ENCODE peak calls at places on chromosomes 6 and 20, in seven cellular contexts. U, S, X, R, K, P and B are unnamed samples.

GRCh38 chr20:49039854-49040253 is 6.3 kb upstream of the CSE1L start:
- DNase-seq in R (no peak), X (no peak), U (no peak), K (no peak), P (no peak), S (no peak), B (no peak)

GRCh38 chr20:17969884-17970409 is 1.1 kb downstream of the MGME1 start:
- DNase-seq in P (no peak), K (peak), X (no peak), R (peak), S (peak), U (peak), B (no peak)

GRCh38 chr6:41164551-41164950 is 1.6 kb upstream of the TREM2 start:
- DNase-seq in P (no peak), S (no peak), K (no peak), X (no peak), U (no peak), R (no peak), B (no peak)

GRCh38 chr6:108200631-108201030 is 34.8 kb downstream of the NR2E1 start:
- DNase-seq in P (peak), U (peak), X (peak), K (peak), S (peak), R (peak), B (no peak)

GRCh38 chr6:43768983-43769525 is 957 bp upstream of the VEGFA start:
- DNase-seq in S (peak), K (no peak), U (peak), R (peak), P (no peak), X (no peak), B (no peak)

GRCh38 chr6:42368156-42368555 is 83.6 kb downstream of the TRERF1 start:
- DNase-seq in X (no peak), K (no peak), U (no peak), S (no peak), R (peak), P (no peak), B (no peak)

GRCh38 chr20:24109008-24109407 is 120.4 kb upstream of the GGTLC1 start:
- DNase-seq in R (no peak), S (no peak), U (no peak), K (no peak), X (no peak), P (no peak), B (no peak)

GRCh38 chr20:62365814-62366369 is 1.2 kb downstream of the LAMA5 start:
- DNase-seq in U (no peak), K (peak), P (peak), X (peak), R (no peak), S (no peak), B (no peak)

GRCh38 chr6:6604015-6604414 is 15.5 kb downstream of the LY86 start:
- DNase-seq in P (no peak), K (no peak), X (no peak), R (no peak), S (no peak), U (no peak), B (no peak)

GRCh38 chr6:82397962-82398692 is 34.5 kb downstream of the TPBG start:
- DNase-seq in P (no peak), X (peak), S (no peak), U (peak), K (peak), R (peak), B (no peak)

GRCh38 chr6:31293343-31293742 is 21.5 kb upstream of the HLA-C start:
- DNase-seq in U (peak), S (peak), R (peak), K (peak), X (no peak), P (peak), B (peak)

GRCh38 chr6:1885576-1886003 is 275.9 kb downstream of the FOXC1 start:
- DNase-seq in X (no peak), S (peak), U (no peak), K (no peak), R (no peak), P (no peak), B (no peak)

GRCh38 chr6:77650098-77650663 is 2.7 kb upstream of the MEI4 start:
- DNase-seq in X (no peak), R (no peak), S (no peak), U (no peak), K (no peak), P (peak), B (peak)

GRCh38 chr6:14371530-14371929 is 254.0 kb downstream of the CD83 start:
- DNase-seq in X (no peak), S (no peak), P (no peak), K (no peak), R (no peak), U (no peak), B (no peak)

GRCh38 chr6:117344444-117345291 is 79.3 kb downstream of the VGLL2 start:
- DNase-seq in X (no peak), U (no peak), S (no peak), K (no peak), P (no peak), R (no peak), B (no peak)

GRCh38 chr6:41602864-41603608 is 35.2 kb upstream of the MDFI start:
- DNase-seq in S (peak), K (peak), X (peak), R (peak), U (peak), P (peak), B (peak)

GRCh38 chr6:166257911-166258318 is 50.3 kb downstream of the PRR18 start:
- DNase-seq in U (no peak), R (no peak), P (no peak), S (no peak), K (no peak), X (no peak), B (no peak)

GRCh38 chr6:112302154-112302553 is 45.0 kb upstream of the RFPL4B start:
- DNase-seq in R (no peak), X (no peak), P (no peak), S (no peak), U (no peak), K (no peak), B (no peak)

GRCh38 chr20:4160761-4161305 is 145.5 kb upstream of the RNF24 start:
- DNase-seq in R (no peak), K (no peak), S (peak), X (no peak), U (no peak), P (no peak), B (no peak)

GRCh38 chr6:50555982-50556381 is 157.3 kb upstream of the TFAP2D start:
- DNase-seq in U (no peak), S (no peak), K (no peak), P (no peak), R (no peak), X (no peak), B (no peak)

GRCh38 chr20:14055127-14055742 is 59.9 kb downstream of the MACROD2 start:
- DNase-seq in R (peak), S (peak), X (peak), P (peak), K (peak), U (peak), B (no peak)

GRCh38 chr20:50092436-50092835 is 20.5 kb downstream of the UBE2V1 start:
- DNase-seq in U (no peak), X (no peak), P (no peak), R (peak), K (no peak), S (no peak), B (no peak)

GRCh38 chr20:58765795-58766194 is 73.2 kb downstream of the NPEPL1 start:
- DNase-seq in P (no peak), K (no peak), R (no peak), X (no peak), S (no peak), U (no peak), B (no peak)

GRCh38 chr20:53711333-53712211 is 117.9 kb upstream of the ZNF217 start:
- DNase-seq in X (no peak), R (no peak), U (no peak), S (no peak), K (no peak), P (peak), B (no peak)

GRCh38 chr6:35435075-35435837 is 16.9 kb upstream of the FANCE start:
- DNase-seq in S (no peak), P (no peak), U (no peak), K (no peak), X (no peak), R (no peak), B (no peak)

GRCh38 chr6:16136536-16137450 is 7.9 kb downstream of the MYLIP start:
- DNase-seq in P (peak), S (peak), U (peak), X (peak), R (peak), K (peak), B (no peak)

GRCh38 chr6:21527731-21528130 is 65.8 kb upstream of the SOX4 start:
- DNase-seq in K (no peak), X (no peak), R (no peak), P (no peak), U (no peak), S (no peak), B (no peak)

GRCh38 chr6:21526974-21527373 is 66.6 kb upstream of the SOX4 start:
- DNase-seq in R (no peak), P (no peak), K (no peak), X (no peak), U (no peak), S (no peak), B (no peak)

GRCh38 chr6:21523652-21524051 is 69.9 kb upstream of the SOX4 start:
- DNase-seq in S (no peak), K (no peak), P (no peak), X (no peak), U (no peak), R (no peak), B (no peak)

GRCh38 chr6:21522007-21522758 is 71.4 kb upstream of the SOX4 start:
- DNase-seq in K (no peak), U (no peak), R (no peak), P (no peak), X (no peak), S (no peak), B (no peak)

DNA sequence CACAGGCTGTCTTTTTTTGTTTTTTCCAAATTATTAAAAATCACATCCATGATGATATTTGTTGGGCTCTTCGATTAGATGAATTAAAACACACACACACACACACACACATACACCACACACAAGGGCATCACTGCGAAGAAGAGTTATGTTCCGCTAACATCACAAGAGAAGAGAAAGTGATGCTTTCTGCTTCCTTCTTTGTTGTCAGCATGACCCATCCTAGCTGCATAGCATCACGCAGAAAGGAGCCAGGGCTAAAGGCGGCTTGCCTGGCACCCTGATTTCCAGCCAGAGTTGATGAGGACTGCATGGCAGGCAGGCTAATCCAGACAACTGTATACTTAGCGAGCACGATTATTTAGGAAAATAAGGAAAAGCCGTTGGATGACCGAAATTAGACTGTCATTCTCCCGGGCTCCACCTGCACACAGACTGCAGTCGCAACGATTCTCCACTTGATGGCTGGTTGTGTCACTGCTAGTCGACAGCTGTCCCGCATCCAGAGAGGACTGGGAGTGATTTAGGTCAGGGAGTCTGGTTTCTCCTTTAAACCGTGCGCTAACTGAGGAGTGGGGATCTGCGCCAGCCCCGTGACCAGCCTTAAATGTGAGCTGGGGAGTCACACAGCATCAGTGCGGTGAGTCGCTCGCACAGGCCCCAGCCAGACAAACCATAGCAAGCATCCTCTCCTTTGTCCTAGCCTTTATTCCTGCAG is 70.6 kb upstream of the SOX4 start:
- DNase-seq in R (no peak), K (no peak), P (no peak), X (peak), S (no peak), U (no peak), B (no peak)
- TF ChIP-seq CTCF in R (no peak), K (no peak), P (no peak), X (no peak), S (peak), U (no peak), B (peak)

DNA sequence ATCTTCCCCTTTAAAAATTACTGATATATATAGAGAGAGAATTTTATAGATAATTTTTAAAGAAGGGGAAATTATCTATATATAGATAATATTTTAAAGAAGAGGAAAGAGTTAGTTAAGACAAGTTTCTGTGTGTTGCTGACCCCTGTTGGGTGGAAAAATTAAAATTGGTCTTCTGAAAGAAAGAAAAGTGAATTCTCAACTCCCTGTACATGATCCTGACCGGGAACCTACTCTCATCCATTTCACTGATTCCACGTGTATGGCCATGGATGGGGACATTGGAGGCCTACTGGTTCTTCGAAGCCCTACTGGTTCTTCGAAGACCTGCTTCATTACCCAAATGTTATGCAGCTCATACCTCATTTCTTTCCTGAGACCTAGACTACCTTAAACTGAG is 53.0 kb upstream of the TCF21 start:
- DNase-seq in K (no peak), R (peak), P (no peak), X (peak), U (no peak), S (peak), B (no peak)
- TF ChIP-seq CTCF in K (no peak), R (peak), P (no peak), X (no peak), U (peak), S (peak), B (no peak)

GRCh38 chr20:63497138-63497945 is 1.5 kb downstream of the EEF1A2 start:
- DNase-seq in P (no peak), S (no peak), R (no peak), U (no peak), K (no peak), X (no peak), B (peak)

GRCh38 chr20:63495771-63496403 is 3.0 kb downstream of the EEF1A2 start:
- DNase-seq in R (peak), K (peak), P (peak), U (peak), S (no peak), X (peak), B (peak)

GRCh38 chr20:63495167-63495720 is 3.6 kb downstream of the EEF1A2 start:
- DNase-seq in X (no peak), K (no peak), S (no peak), R (no peak), U (no peak), P (no peak), B (peak)

GRCh38 chr20:63497946-63498935 is 642 bp downstream of the EEF1A2 start:
- DNase-seq in K (peak), U (peak), R (no peak), P (peak), X (peak), S (peak), B (peak)

GRCh38 chr20:63496404-63497120 is 2.3 kb downstream of the EEF1A2 start:
- DNase-seq in S (no peak), R (no peak), K (no peak), X (no peak), P (no peak), U (no peak), B (peak)
- TF ChIP-seq CTCF in S (no peak), R (no peak), K (no peak), X (peak), P (peak), U (no peak), B (peak)

GRCh38 chr6:158797331-158798202 is 21.6 kb downstream of the EZR start:
- DNase-seq in P (no peak), S (peak), K (no peak), R (peak), U (peak), X (no peak), B (no peak)

GRCh38 chr6:158796353-158796752 is 22.8 kb downstream of the EZR start:
- DNase-seq in U (no peak), R (no peak), X (no peak), P (no peak), K (no peak), S (no peak), B (no peak)

GRCh38 chr6:158789115-158789917 is 29.9 kb downstream of the EZR start:
- DNase-seq in S (no peak), U (no peak), P (no peak), X (no peak), R (no peak), K (no peak), B (no peak)

GRCh38 chr6:158795516-158795915 is 23.7 kb downstream of the EZR start:
- DNase-seq in R (no peak), U (no peak), S (no peak), X (no peak), K (no peak), P (no peak), B (no peak)

DNA sequence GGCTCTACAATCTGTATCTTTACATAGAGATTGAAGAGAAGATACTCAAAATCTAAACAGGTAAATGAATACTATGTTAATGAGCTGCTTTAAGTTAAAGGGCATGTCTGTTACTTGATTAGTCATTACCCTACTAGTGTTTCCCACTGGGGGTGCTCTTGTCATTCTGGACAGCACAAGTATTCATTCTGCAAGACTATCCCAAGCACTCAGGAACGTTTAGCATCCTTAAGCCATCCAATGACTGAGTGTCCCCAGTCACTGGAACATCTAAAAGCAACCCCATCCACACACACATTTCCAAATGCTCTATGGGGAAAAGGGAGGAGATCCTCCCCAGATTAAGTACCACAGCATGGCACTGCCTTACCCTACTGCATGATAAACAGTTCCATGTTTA is 25.7 kb downstream of the EZR start:
- DNase-seq in R (peak), P (no peak), U (peak), S (peak), K (peak), X (peak), B (no peak)
- TF ChIP-seq CTCF in R (peak), P (peak), U (peak), S (peak), K (no peak), X (peak), B (peak)

GRCh38 chr6:151647871-151648639 is 154.2 kb downstream of the CCDC170 start:
- DNase-seq in K (no peak), U (no peak), P (no peak), R (peak), S (peak), X (peak), B (no peak)
- TF ChIP-seq CTCF in K (no peak), U (peak), P (no peak), R (peak), S (peak), X (peak), B (peak)